ENCODE peak calls at places on chromosomes 2 and 18, in seven cellular contexts. One of them, this sample, is unnamed. For H3K4me1, the result is how much of the 10 kb centered on the place peaks cover.

GRCh38 chr2:60794271-60794863 is 38.3 kb downstream of the PAPOLG start:
- DNase-seq in OCI-LY7: peak
- DNase-seq in prostate gland: no peak
- DNase-seq in CD4-positive, CD25-positive, alpha-beta regulatory T cell: peak
- DNase-seq in body of pancreas: no peak
- DNase-seq in tibial nerve: no peak
- DNase-seq in hepatocyte: no peak
- DNase-seq in this sample: no peak

GRCh38 chr2:236180831-236181453 is 12.8 kb upstream of the GBX2 start:
- DNase-seq in OCI-LY7: peak
- DNase-seq in prostate gland: no peak
- DNase-seq in CD4-positive, CD25-positive, alpha-beta regulatory T cell: no peak
- DNase-seq in body of pancreas: peak
- DNase-seq in tibial nerve: peak
- DNase-seq in hepatocyte: peak
- DNase-seq in this sample: no peak

GRCh38 chr18:8003878-8004675 is 437.0 kb downstream of the PTPRM start:
- DNase-seq in OCI-LY7: no peak
- DNase-seq in prostate gland: no peak
- DNase-seq in CD4-positive, CD25-positive, alpha-beta regulatory T cell: no peak
- DNase-seq in body of pancreas: peak
- DNase-seq in tibial nerve: no peak
- DNase-seq in hepatocyte: no peak
- DNase-seq in this sample: no peak

GRCh38 chr18:45464619-45465018 is 150.7 kb upstream of the SLC14A2 start:
- DNase-seq in OCI-LY7: no peak
- DNase-seq in prostate gland: no peak
- DNase-seq in CD4-positive, CD25-positive, alpha-beta regulatory T cell: no peak
- DNase-seq in body of pancreas: no peak
- DNase-seq in tibial nerve: no peak
- DNase-seq in hepatocyte: no peak
- DNase-seq in this sample: no peak

GRCh38 chr2:32895424-32895823 is 51.3 kb upstream of the LTBP1 start:
- DNase-seq in OCI-LY7: no peak
- DNase-seq in prostate gland: no peak
- DNase-seq in CD4-positive, CD25-positive, alpha-beta regulatory T cell: no peak
- DNase-seq in body of pancreas: no peak
- DNase-seq in tibial nerve: no peak
- DNase-seq in hepatocyte: no peak
- DNase-seq in this sample: no peak

GRCh38 chr2:212994976-212995375 is 156.4 kb downstream of the IKZF2 start:
- DNase-seq in OCI-LY7: no peak
- DNase-seq in prostate gland: no peak
- DNase-seq in CD4-positive, CD25-positive, alpha-beta regulatory T cell: no peak
- DNase-seq in body of pancreas: no peak
- DNase-seq in tibial nerve: no peak
- DNase-seq in hepatocyte: no peak
- DNase-seq in this sample: no peak

GRCh38 chr2:118675531-118675930 is 171.9 kb downstream of the EN1 start:
- DNase-seq in OCI-LY7: no peak
- DNase-seq in prostate gland: no peak
- DNase-seq in CD4-positive, CD25-positive, alpha-beta regulatory T cell: no peak
- DNase-seq in body of pancreas: no peak
- DNase-seq in tibial nerve: peak
- DNase-seq in hepatocyte: no peak
- DNase-seq in this sample: no peak

GRCh38 chr2:207813221-207813916 is 43.7 kb upstream of the FZD5 start:
- DNase-seq in OCI-LY7: no peak
- DNase-seq in prostate gland: no peak
- DNase-seq in CD4-positive, CD25-positive, alpha-beta regulatory T cell: no peak
- DNase-seq in body of pancreas: no peak
- DNase-seq in tibial nerve: no peak
- DNase-seq in hepatocyte: no peak
- DNase-seq in this sample: no peak

GRCh38 chr18:73835656-73836055 is 312.0 kb downstream of the FBXO15 start:
- DNase-seq in OCI-LY7: no peak
- DNase-seq in prostate gland: no peak
- DNase-seq in CD4-positive, CD25-positive, alpha-beta regulatory T cell: no peak
- DNase-seq in body of pancreas: no peak
- DNase-seq in tibial nerve: no peak
- DNase-seq in hepatocyte: no peak
- DNase-seq in this sample: no peak

GRCh38 chr18:75247601-75248421 is 37.2 kb downstream of the TSHZ1 start:
- DNase-seq in OCI-LY7: no peak
- DNase-seq in prostate gland: no peak
- DNase-seq in CD4-positive, CD25-positive, alpha-beta regulatory T cell: peak
- DNase-seq in body of pancreas: no peak
- DNase-seq in tibial nerve: no peak
- DNase-seq in hepatocyte: no peak
- DNase-seq in this sample: peak

GRCh38 chr2:30869988-30870387 is 62.7 kb upstream of the CAPN13 start:
- DNase-seq in OCI-LY7: no peak
- DNase-seq in prostate gland: no peak
- DNase-seq in CD4-positive, CD25-positive, alpha-beta regulatory T cell: no peak
- DNase-seq in body of pancreas: no peak
- DNase-seq in tibial nerve: no peak
- DNase-seq in hepatocyte: no peak
- DNase-seq in this sample: no peak

GRCh38 chr2:11899264-11899818 is 152.9 kb downstream of the LPIN1 start:
- DNase-seq in OCI-LY7: no peak
- DNase-seq in prostate gland: no peak
- DNase-seq in CD4-positive, CD25-positive, alpha-beta regulatory T cell: no peak
- DNase-seq in body of pancreas: no peak
- DNase-seq in tibial nerve: no peak
- DNase-seq in hepatocyte: no peak
- DNase-seq in this sample: no peak

GRCh38 chr2:111716901-111717635 is 166.9 kb downstream of the ANAPC1 start:
- DNase-seq in OCI-LY7: no peak
- DNase-seq in prostate gland: no peak
- DNase-seq in CD4-positive, CD25-positive, alpha-beta regulatory T cell: no peak
- DNase-seq in body of pancreas: no peak
- DNase-seq in tibial nerve: no peak
- DNase-seq in hepatocyte: no peak
- DNase-seq in this sample: no peak

GRCh38 chr2:5695641-5696350 is 3.6 kb downstream of the SOX11 start:
- DNase-seq in OCI-LY7: peak
- DNase-seq in prostate gland: no peak
- DNase-seq in CD4-positive, CD25-positive, alpha-beta regulatory T cell: no peak
- DNase-seq in body of pancreas: no peak
- DNase-seq in tibial nerve: no peak
- DNase-seq in hepatocyte: peak
- DNase-seq in this sample: no peak

GRCh38 chr2:12501469-12502147 is 215.1 kb upstream of the TRIB2 start:
- DNase-seq in OCI-LY7: no peak
- DNase-seq in prostate gland: no peak
- DNase-seq in CD4-positive, CD25-positive, alpha-beta regulatory T cell: peak
- DNase-seq in body of pancreas: peak
- DNase-seq in tibial nerve: peak
- DNase-seq in hepatocyte: no peak
- DNase-seq in this sample: peak

GRCh38 chr2:31694444-31694843 is 113.7 kb upstream of the SRD5A2 start:
- DNase-seq in OCI-LY7: peak
- DNase-seq in prostate gland: no peak
- DNase-seq in CD4-positive, CD25-positive, alpha-beta regulatory T cell: no peak
- DNase-seq in body of pancreas: no peak
- DNase-seq in tibial nerve: no peak
- DNase-seq in hepatocyte: no peak
- DNase-seq in this sample: no peak

GRCh38 chr18:76406791-76407190 is 88.3 kb downstream of the ZNF516 start:
- DNase-seq in OCI-LY7: no peak
- DNase-seq in prostate gland: no peak
- DNase-seq in CD4-positive, CD25-positive, alpha-beta regulatory T cell: no peak
- DNase-seq in body of pancreas: no peak
- DNase-seq in tibial nerve: no peak
- DNase-seq in hepatocyte: no peak
- DNase-seq in this sample: no peak

GRCh38 chr2:42568431-42569115 is at the start of gene MTA3:
- DNase-seq in OCI-LY7: peak
- DNase-seq in prostate gland: peak
- DNase-seq in CD4-positive, CD25-positive, alpha-beta regulatory T cell: peak
- DNase-seq in body of pancreas: peak
- DNase-seq in tibial nerve: peak
- DNase-seq in hepatocyte: peak
- DNase-seq in this sample: peak

GRCh38 chr2:113157108-113157896 is 16.5 kb upstream of the PSD4 start:
- DNase-seq in OCI-LY7: no peak
- DNase-seq in prostate gland: peak
- DNase-seq in CD4-positive, CD25-positive, alpha-beta regulatory T cell: peak
- DNase-seq in body of pancreas: peak
- DNase-seq in tibial nerve: no peak
- DNase-seq in hepatocyte: peak
- DNase-seq in this sample: peak

DNA sequence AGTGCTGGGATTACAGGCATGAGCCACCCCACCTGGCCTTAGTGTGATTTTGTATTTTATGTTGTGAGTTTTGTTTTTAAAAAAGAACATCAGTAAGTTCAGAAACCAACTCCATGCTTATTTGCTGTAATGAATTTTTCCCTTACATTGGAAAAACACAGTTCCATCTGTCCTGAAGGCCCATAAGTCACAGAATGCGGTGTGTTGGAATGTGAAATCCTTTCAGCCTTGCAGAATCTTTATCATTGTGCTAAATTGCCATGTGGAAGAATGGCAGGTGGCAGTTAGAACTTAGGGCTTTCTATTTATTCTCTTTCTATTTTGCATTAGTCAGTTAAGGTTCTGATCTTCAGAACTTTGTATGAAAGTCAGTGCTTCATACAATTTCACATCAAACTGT is 52.6 kb downstream of the NEDD4L start:
- DNase-seq in OCI-LY7: no peak
- DNase-seq in prostate gland: no peak
- DNase-seq in CD4-positive, CD25-positive, alpha-beta regulatory T cell: no peak
- DNase-seq in body of pancreas: no peak
- DNase-seq in tibial nerve: no peak
- DNase-seq in hepatocyte: no peak
- DNase-seq in this sample: no peak
- H3K4me1 ChIP-seq in OCI-LY7: under half
- H3K4me1 ChIP-seq in prostate gland: under half
- H3K4me1 ChIP-seq in CD4-positive, CD25-positive, alpha-beta regulatory T cell: under half
- H3K4me1 ChIP-seq in body of pancreas: half or more
- H3K4me1 ChIP-seq in tibial nerve: under half
- H3K4me1 ChIP-seq in hepatocyte: under half
- H3K4me1 ChIP-seq in this sample: under half

DNA sequence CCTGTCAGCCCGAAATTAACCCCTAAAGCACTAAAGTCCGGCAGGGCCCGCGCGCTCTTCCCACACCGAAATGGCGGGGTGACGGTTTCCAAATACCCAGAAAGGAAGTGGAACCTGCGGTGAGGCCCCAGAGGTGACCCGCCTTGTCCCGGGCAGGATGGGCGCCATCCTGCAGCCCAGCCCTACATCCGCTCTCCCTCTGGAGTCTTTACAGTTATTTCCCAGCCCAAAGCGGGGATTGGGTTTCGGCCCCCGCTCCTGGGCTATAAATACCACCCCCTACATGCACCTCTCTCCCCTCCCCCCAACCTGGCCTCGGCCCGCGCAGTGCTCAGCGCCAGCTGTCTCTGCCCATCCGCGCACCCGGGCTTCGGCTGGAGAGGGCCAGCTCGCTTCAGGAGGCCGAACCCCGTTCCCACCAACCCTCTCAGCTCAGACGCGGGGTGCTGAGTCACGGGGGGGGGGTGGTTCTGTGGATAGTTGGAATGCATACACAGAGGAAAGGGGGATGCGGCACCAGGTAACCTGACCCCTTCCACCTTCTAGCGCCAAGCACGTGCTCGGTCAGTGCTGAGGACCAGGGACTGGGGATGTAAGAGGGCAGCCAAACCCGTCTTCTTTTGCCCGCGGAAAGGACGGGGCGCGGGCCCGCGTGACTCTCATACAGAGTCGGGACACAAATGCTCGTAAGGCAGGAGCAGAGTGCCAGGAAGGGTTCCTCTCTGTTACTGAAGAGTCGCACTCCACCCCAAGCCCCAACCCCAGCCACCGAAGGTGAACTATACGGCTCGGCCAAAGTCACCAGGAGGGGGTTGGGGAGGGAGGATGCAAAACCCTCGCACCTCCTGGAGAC is at the start of gene TUBA4B:
- DNase-seq in OCI-LY7: peak
- DNase-seq in prostate gland: no peak
- DNase-seq in CD4-positive, CD25-positive, alpha-beta regulatory T cell: peak
- DNase-seq in body of pancreas: peak
- DNase-seq in tibial nerve: no peak
- DNase-seq in hepatocyte: peak
- DNase-seq in this sample: peak
- H3K4me1 ChIP-seq in OCI-LY7: half or more
- H3K4me1 ChIP-seq in prostate gland: under half
- H3K4me1 ChIP-seq in CD4-positive, CD25-positive, alpha-beta regulatory T cell: half or more
- H3K4me1 ChIP-seq in body of pancreas: half or more
- H3K4me1 ChIP-seq in tibial nerve: under half
- H3K4me1 ChIP-seq in hepatocyte: under half
- H3K4me1 ChIP-seq in this sample: under half

DNA sequence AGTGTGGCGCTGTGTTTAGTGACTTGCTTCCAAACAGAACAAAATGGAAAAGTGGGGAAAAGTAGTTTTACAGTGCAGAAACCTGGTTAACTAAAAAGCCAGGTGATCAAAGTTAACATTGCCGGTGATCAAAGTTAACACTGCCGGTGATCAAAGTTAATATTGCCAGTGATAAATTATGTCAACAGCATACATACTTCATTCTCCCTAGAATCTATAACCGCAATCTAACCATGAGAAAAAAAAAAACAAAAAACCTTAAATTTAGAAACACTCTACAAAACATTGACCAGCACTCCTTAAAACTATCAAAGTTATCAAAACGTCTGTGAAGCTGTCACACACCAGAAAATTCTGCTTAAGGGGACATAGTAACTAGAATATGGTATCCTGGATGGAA is 18.6 kb downstream of the MAP4K3 start:
- DNase-seq in OCI-LY7: no peak
- DNase-seq in prostate gland: no peak
- DNase-seq in CD4-positive, CD25-positive, alpha-beta regulatory T cell: no peak
- DNase-seq in body of pancreas: no peak
- DNase-seq in tibial nerve: no peak
- DNase-seq in hepatocyte: no peak
- DNase-seq in this sample: no peak
- H3K4me1 ChIP-seq in OCI-LY7: under half
- H3K4me1 ChIP-seq in prostate gland: under half
- H3K4me1 ChIP-seq in CD4-positive, CD25-positive, alpha-beta regulatory T cell: under half
- H3K4me1 ChIP-seq in body of pancreas: under half
- H3K4me1 ChIP-seq in tibial nerve: under half
- H3K4me1 ChIP-seq in hepatocyte: under half
- H3K4me1 ChIP-seq in this sample: under half

GRCh38 chr2:233436691-233437438 is 82.6 kb downstream of the DGKD start:
- DNase-seq in OCI-LY7: no peak
- DNase-seq in prostate gland: no peak
- DNase-seq in CD4-positive, CD25-positive, alpha-beta regulatory T cell: no peak
- DNase-seq in body of pancreas: no peak
- DNase-seq in tibial nerve: no peak
- DNase-seq in hepatocyte: no peak
- DNase-seq in this sample: no peak

GRCh38 chr2:233440314-233440713 is 86.0 kb downstream of the DGKD start:
- DNase-seq in OCI-LY7: no peak
- DNase-seq in prostate gland: no peak
- DNase-seq in CD4-positive, CD25-positive, alpha-beta regulatory T cell: no peak
- DNase-seq in body of pancreas: no peak
- DNase-seq in tibial nerve: no peak
- DNase-seq in hepatocyte: no peak
- DNase-seq in this sample: no peak

GRCh38 chr2:233437439-233437955 is 83.2 kb downstream of the DGKD start:
- DNase-seq in OCI-LY7: no peak
- DNase-seq in prostate gland: no peak
- DNase-seq in CD4-positive, CD25-positive, alpha-beta regulatory T cell: no peak
- DNase-seq in body of pancreas: no peak
- DNase-seq in tibial nerve: no peak
- DNase-seq in hepatocyte: no peak
- DNase-seq in this sample: no peak

GRCh38 chr2:233439191-233439590 is 84.9 kb downstream of the DGKD start:
- DNase-seq in OCI-LY7: no peak
- DNase-seq in prostate gland: no peak
- DNase-seq in CD4-positive, CD25-positive, alpha-beta regulatory T cell: no peak
- DNase-seq in body of pancreas: peak
- DNase-seq in tibial nerve: no peak
- DNase-seq in hepatocyte: no peak
- DNase-seq in this sample: no peak

GRCh38 chr2:233438573-233439147 is 84.4 kb downstream of the DGKD start:
- DNase-seq in OCI-LY7: no peak
- DNase-seq in prostate gland: no peak
- DNase-seq in CD4-positive, CD25-positive, alpha-beta regulatory T cell: no peak
- DNase-seq in body of pancreas: no peak
- DNase-seq in tibial nerve: no peak
- DNase-seq in hepatocyte: no peak
- DNase-seq in this sample: no peak
- H3K4me1 ChIP-seq in OCI-LY7: under half
- H3K4me1 ChIP-seq in prostate gland: under half
- H3K4me1 ChIP-seq in CD4-positive, CD25-positive, alpha-beta regulatory T cell: under half
- H3K4me1 ChIP-seq in body of pancreas: under half
- H3K4me1 ChIP-seq in tibial nerve: under half
- H3K4me1 ChIP-seq in hepatocyte: under half
- H3K4me1 ChIP-seq in this sample: under half